ENCODE peak calls at places on chromosomes 11 and 22, in seven cellular contexts. Y, F, V, P, W, M and E are unnamed samples.

GRCh38 chr11:40185793-40186192 is 1273.7 kb downstream of the LRRC4C start:
- DNase-seq in V (no peak), W (no peak), Y (no peak), F (no peak), P (no peak), M (no peak), E (no peak)

GRCh38 chr22:46002757-46003270 is 25.9 kb upstream of the WNT7B start:
- DNase-seq in Y (no peak), M (peak), F (no peak), V (no peak), P (peak), W (no peak), E (peak)

GRCh38 chr11:73297702-73298101 is 10.4 kb upstream of the ARHGEF17 start:
- DNase-seq in M (no peak), F (no peak), W (no peak), P (peak), V (no peak), Y (no peak), E (no peak)

GRCh38 chr11:58926695-58927094 is 12.6 kb upstream of the GLYATL1 start:
- DNase-seq in M (peak), P (no peak), F (no peak), V (no peak), Y (peak), W (no peak), E (peak)

GRCh38 chr11:2462986-2463765 is 18.4 kb downstream of the KCNQ1 start:
- DNase-seq in Y (no peak), W (no peak), F (no peak), M (no peak), P (peak), V (no peak), E (no peak)

GRCh38 chr11:10926801-10927200 is 68.9 kb upstream of the ZBED5 start:
- DNase-seq in F (no peak), W (no peak), M (no peak), Y (no peak), V (no peak), P (no peak), E (no peak)

GRCh38 chr11:59957094-59957493 is 6.7 kb upstream of the OOSP4A start:
- DNase-seq in M (no peak), Y (no peak), P (no peak), F (no peak), V (no peak), W (no peak), E (no peak)

GRCh38 chr11:22304337-22304961 is 33.7 kb upstream of the SLC17A6 start:
- DNase-seq in F (peak), W (no peak), M (peak), P (no peak), V (no peak), Y (peak), E (no peak)

GRCh38 chr22:48749555-48750227 is 1078.0 kb downstream of the BRD1 start:
- DNase-seq in W (no peak), P (no peak), Y (no peak), M (no peak), V (no peak), F (no peak), E (no peak)

GRCh38 chr22:45310331-45311032 is 748 bp downstream of the FAM118A start:
- DNase-seq in F (peak), Y (no peak), P (no peak), W (no peak), V (no peak), M (no peak), E (no peak)

GRCh38 chr22:40567626-40568328 is 68.7 kb downstream of the MRTFA start:
- DNase-seq in M (no peak), P (no peak), W (no peak), Y (no peak), F (no peak), V (no peak), E (no peak)

GRCh38 chr11:82007536-82007935 is 726.1 kb downstream of the FAM181B start:
- DNase-seq in Y (no peak), P (no peak), M (no peak), W (no peak), V (no peak), F (no peak), E (no peak)

GRCh38 chr11:18709414-18709813 is 10.8 kb downstream of the TMEM86A start:
- DNase-seq in P (no peak), W (no peak), V (no peak), M (no peak), Y (no peak), F (no peak), E (no peak)

GRCh38 chr11:2092956-2093412 is 46.2 kb downstream of the IGF2 start:
- DNase-seq in W (peak), P (peak), Y (peak), F (no peak), V (peak), M (peak), E (peak)

GRCh38 chr11:132866783-132867545 is 665.3 kb downstream of the OPCML start:
- DNase-seq in P (no peak), V (no peak), W (no peak), F (no peak), Y (no peak), M (peak), E (peak)

GRCh38 chr11:70327717-70328116 is 57.2 kb downstream of the PPFIA1 start:
- DNase-seq in W (no peak), F (no peak), M (no peak), P (no peak), V (no peak), Y (no peak), E (no peak)

GRCh38 chr22:41394012-41394356 is 12.2 kb downstream of the TEF start:
- DNase-seq in Y (no peak), V (no peak), P (no peak), F (no peak), W (no peak), M (no peak), E (no peak)

GRCh38 chr11:44614281-44614680 is 48.8 kb downstream of the CD82 start:
- DNase-seq in M (no peak), Y (no peak), V (no peak), W (no peak), P (no peak), F (no peak), E (no peak)

GRCh38 chr11:11895672-11896071 is 53.9 kb downstream of the USP47 start:
- DNase-seq in V (no peak), P (no peak), Y (peak), F (no peak), M (no peak), W (no peak), E (no peak)

DNA sequence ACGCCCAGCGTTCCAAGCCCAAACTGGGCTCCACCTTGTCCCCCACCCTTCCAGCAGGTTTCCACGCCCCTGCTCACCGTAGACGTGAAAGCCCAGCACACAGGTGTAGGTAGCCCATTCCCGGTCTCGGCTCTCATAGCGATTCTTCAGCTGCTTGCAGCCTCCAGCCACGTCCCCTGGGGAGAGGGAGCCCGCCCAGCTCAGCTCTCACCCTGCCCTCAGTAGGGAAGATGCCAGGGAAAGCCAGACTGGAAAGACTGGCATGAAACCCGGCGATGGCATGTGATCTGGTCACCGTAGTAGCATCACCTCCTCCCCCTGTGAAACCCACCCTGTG is 1.4 kb upstream of the MTA2 start:
- DNase-seq in W (no peak), F (no peak), V (no peak), Y (peak), M (no peak), P (peak), E (no peak)
- H3K4me3 ChIP-seq in W (peak), F (no peak), V (no peak), Y (no peak), M (peak), P (peak), E (peak)

DNA sequence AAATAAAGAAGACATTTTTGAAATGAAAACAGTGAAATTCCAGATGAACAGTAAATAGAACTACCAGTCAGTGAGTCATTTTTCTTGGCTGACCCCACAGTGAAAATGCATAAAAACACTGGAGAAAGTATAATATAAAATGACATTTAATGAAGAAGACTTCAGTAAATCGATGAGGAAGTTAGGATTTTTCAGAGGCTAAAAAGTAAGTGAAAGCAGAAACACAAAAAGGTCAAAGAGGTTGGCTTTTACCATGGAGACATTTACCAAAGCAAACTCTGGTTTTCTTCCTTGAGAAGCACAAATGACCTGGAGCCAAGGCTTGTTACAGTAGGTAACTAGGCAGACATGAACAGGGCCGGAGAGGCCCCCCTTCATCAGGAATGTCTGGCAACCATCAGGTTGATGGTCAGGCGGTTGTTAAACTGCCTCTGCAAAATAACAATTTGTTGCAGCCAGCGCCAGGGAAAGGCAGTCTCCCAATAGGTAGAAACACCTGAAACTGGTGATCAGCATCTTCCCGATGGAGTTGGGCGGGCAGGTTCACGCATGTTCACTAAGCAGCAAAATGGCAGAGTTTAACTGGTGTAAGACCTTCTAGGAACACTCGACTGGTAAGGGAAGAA is 16.7 kb upstream of the TMEM123 start:
- DNase-seq in Y (peak), P (no peak), W (no peak), M (peak), F (no peak), V (no peak), E (no peak)
- H3K4me3 ChIP-seq in Y (no peak), P (no peak), W (no peak), M (no peak), F (no peak), V (no peak), E (no peak)

GRCh38 chr22:35824256-35824655 is 106.6 kb downstream of the APOL5 start:
- DNase-seq in P (no peak), W (no peak), M (no peak), F (no peak), V (no peak), Y (no peak), E (no peak)
- H3K4me3 ChIP-seq in P (no peak), W (no peak), M (no peak), F (no peak), V (no peak), Y (no peak), E (no peak)

DNA sequence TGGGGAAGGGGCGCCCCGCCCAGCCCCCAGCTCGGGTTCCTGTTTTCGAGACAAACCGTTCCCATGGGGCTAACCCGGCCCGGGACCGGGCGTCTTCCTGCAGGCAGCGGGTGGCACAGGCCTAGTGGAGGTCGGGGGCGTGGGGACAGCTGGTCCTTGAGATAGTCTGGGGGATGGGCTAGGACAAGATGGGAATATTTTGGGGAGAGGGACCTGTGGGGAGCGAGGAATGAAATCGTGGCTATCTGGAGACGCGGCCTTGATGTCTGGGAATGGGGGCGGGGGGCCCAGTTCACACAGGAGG is 1.2 kb upstream of the RASGRP2 start:
- DNase-seq in M (no peak), F (peak), P (peak), W (no peak), Y (no peak), V (peak), E (no peak)
- H3K4me3 ChIP-seq in M (peak), F (peak), P (peak), W (peak), Y (peak), V (peak), E (peak)

DNA sequence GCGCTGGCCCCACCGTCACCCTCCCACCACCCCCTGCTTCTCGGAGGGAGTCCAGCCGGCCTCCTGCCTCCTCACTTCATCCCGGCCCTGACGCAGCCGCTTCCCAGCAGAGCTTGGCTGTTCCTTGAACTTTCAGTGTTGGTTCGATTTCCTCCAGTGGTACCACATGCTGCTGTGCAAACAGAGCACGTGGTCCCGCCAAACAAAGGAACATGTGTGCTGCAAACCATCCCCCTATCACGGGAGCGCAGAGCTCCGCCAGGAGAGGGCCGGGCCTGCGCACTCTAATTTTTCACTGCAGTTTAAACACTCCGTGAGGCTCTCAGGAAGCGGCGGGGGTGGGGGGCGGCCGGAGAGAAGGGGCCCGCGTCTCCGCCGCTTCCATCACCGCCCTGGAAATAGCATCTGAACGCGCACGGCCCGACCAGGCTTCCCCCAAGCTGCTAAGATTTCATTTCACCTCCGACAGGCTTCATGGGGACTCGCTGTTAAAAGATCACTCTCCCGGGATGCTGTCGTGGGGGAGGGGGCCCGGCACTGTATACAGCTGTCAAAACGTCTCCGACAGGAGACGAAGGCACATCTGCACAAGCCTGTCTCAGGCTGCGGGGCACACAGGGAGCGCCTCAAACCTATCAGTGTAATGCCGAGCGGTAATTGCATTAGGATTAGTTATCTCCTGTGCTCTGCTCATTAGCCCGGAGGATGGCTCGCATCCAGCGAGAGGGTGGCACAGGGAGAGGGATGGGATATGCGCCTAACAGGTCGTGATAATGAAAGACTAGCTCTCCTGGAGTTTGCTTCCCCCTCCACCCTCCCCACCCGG is 269.9 kb upstream of the SORL1-AS1 start:
- DNase-seq in P (peak), Y (peak), V (no peak), M (peak), W (peak), F (no peak), E (peak)
- H3K4me3 ChIP-seq in P (peak), Y (peak), V (no peak), M (peak), W (peak), F (no peak), E (peak)